ENCODE peak calls at places on chromosomes 13 and 19, in four cellular contexts. E is GM12892, A is esophagus squamous epithelium, K is ovary. G is an unnamed sample.

GRCh38 chr19:11598746-11599145 is 1.5 kb downstream of the ZNF627 start:
- DNase-seq in K (no peak), A (no peak), E (no peak), G (no peak)

GRCh38 chr19:33775731-33776487 is 20.8 kb upstream of the KCTD15 start:
- DNase-seq in E (no peak), A (no peak), K (no peak), G (no peak)

GRCh38 chr13:23271331-23271730 is 90.6 kb downstream of the SGCG start:
- DNase-seq in K (no peak), E (no peak), A (no peak), G (no peak)

GRCh38 chr13:51297556-51297955 is 41.9 kb upstream of the SERPINE3 start:
- DNase-seq in K (no peak), A (no peak), E (no peak), G (no peak)

GRCh38 chr13:101919541-101920306 is 467.2 kb downstream of the ITGBL1 start:
- DNase-seq in E (no peak), A (no peak), K (no peak), G (no peak)

GRCh38 chr13:40330950-40331349 is 335.5 kb downstream of the FOXO1 start:
- DNase-seq in K (no peak), E (no peak), A (no peak), G (no peak)

GRCh38 chr13:22265563-22265962 is 594.7 kb downstream of the FGF9 start:
- DNase-seq in K (no peak), E (no peak), A (no peak), G (no peak)

GRCh38 chr13:42762917-42763316 is 18.5 kb upstream of the FAM216B start:
- DNase-seq in A (no peak), K (no peak), E (no peak), G (no peak)

GRCh38 chr13:110676511-110677204 is 29.3 kb downstream of the CARS2 start:
- DNase-seq in A (no peak), E (peak; percentile 54), K (no peak), G (no peak)

GRCh38 chr13:111423168-111423785 is 102.8 kb downstream of the TEX29 start:
- DNase-seq in K (no peak), A (no peak), E (no peak), G (no peak)

GRCh38 chr19:10368101-10368803 is 12.1 kb downstream of the TYK2 start:
- DNase-seq in K (no peak), A (no peak), E (no peak), G (no peak)

GRCh38 chr13:28707629-28708427 is 10.9 kb downstream of the SLC46A3 start:
- DNase-seq in K (no peak), E (no peak), A (no peak), G (no peak)

GRCh38 chr13:112202966-112203365 is 136.0 kb downstream of the SOX1 start:
- DNase-seq in K (no peak), E (no peak), A (no peak), G (no peak)

DNA sequence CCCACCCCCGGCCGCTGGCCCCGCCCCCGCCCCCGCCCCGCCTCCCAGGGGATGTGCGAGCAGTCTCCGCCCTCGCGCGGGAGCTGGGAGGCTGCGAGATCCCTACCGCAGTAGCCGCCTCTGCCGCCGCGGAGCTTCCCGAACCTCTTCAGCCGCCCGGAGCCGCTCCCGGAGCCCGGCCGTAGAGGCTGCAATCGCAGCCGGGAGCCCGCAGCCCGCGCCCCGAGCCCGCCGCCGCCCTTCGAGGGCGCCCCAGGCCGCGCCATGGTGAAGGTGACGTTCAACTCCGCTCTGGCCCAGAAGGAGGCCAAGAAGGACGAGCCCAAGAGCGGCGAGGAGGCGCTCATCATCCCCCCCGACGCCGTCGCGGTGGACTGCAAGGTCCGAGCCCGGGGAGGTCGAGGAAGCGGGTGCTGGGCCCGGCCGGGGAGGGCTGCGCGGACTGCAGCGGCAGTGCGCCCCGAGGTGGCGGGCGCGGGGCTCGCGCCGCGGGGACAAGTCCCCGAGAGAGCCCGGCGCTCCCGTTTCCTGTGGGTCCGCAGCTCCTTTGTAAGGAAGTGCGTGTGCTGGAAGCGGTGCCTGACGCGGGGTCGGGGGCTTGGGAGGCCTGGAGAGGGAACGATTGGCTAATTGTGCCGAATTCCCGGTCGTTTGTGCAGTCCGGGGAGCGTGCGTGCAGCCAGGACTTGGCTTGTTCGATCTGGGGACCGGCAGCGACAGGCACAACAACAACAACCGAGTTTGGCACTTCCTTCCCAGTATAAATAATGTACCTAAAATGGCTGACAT is at the start of gene ITM2B:
- DNase-seq in A (peak; percentile 15), K (peak; percentile 90), E (peak; percentile 54), G (peak; percentile 95)
- TF ChIP-seq POLR2A in A (peak; percentile 87), K (peak; percentile 76), E (no peak), G (peak; percentile 71)

DNA sequence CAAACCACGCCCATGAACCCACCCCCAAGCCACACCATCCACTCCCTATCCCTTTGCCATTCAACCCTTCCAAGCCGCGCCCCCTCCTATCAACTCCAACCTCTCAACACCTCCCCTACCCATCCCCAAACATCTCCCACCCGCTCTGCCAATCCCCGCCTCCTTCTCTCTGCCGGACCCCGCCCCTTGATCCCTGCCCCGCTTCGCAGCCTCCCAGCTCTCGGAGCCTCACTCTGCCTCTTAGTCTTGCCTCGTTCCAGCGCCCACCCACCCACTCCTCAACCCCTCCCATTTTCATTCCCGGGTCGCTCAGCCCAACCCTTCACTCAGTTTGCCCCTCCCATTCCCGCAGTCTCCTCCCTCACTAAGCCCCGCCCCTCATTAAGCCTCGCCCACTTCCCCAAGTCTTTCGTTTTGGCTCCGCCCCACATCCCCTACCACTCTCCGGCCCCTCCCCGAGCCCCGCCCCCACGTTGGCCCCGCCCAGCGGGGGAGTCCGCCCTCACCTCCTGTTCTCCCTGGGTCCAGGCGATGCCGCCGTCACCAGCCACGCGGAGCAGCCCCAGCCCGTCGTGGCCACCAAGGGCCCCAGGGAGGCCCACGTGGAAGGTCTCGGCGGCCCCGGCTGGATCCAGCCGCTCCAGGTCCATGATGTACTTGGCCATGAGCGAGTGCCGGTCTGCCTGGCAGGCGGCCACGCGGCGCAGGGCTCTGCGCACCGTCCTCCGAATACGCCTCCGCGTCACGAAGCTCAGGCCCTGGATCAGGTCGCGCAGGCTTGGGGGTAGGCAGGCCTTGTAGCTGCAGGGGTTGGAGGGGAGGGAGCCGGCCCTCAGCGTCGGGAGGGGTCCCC is 5.7 kb downstream of the JAK3 start:
- DNase-seq in E (no peak), K (peak; percentile 99), A (no peak), G (peak; percentile 53)
- TF ChIP-seq POLR2A in E (no peak), K (peak; percentile 94), A (no peak), G (no peak)

GRCh38 chr13:33109801-33110200 is 93.6 kb downstream of the KL start:
- DNase-seq in K (no peak), E (no peak), A (no peak), G (no peak)
- TF ChIP-seq POLR2A in K (no peak), E (peak; percentile 44), A (no peak), G (no peak)

GRCh38 chr19:16088351-16088984 is 12.2 kb downstream of the TPM4 start:
- DNase-seq in A (no peak), K (no peak), E (no peak), G (no peak)

GRCh38 chr19:16085115-16085514 is 8.8 kb downstream of the TPM4 start:
- DNase-seq in A (no peak), K (no peak), E (no peak), G (no peak)

GRCh38 chr19:16084067-16084685 is 7.9 kb downstream of the TPM4 start:
- DNase-seq in K (no peak), A (no peak), E (no peak), G (no peak)

GRCh38 chr19:16088985-16089846 is 12.9 kb downstream of the TPM4 start:
- DNase-seq in E (no peak), A (no peak), K (no peak), G (no peak)

GRCh38 chr19:16087940-16088339 is 11.6 kb downstream of the TPM4 start:
- DNase-seq in E (no peak), K (no peak), A (no peak), G (no peak)
- TF ChIP-seq POLR2A in E (peak; percentile 74), K (no peak), A (no peak), G (no peak)

DNA sequence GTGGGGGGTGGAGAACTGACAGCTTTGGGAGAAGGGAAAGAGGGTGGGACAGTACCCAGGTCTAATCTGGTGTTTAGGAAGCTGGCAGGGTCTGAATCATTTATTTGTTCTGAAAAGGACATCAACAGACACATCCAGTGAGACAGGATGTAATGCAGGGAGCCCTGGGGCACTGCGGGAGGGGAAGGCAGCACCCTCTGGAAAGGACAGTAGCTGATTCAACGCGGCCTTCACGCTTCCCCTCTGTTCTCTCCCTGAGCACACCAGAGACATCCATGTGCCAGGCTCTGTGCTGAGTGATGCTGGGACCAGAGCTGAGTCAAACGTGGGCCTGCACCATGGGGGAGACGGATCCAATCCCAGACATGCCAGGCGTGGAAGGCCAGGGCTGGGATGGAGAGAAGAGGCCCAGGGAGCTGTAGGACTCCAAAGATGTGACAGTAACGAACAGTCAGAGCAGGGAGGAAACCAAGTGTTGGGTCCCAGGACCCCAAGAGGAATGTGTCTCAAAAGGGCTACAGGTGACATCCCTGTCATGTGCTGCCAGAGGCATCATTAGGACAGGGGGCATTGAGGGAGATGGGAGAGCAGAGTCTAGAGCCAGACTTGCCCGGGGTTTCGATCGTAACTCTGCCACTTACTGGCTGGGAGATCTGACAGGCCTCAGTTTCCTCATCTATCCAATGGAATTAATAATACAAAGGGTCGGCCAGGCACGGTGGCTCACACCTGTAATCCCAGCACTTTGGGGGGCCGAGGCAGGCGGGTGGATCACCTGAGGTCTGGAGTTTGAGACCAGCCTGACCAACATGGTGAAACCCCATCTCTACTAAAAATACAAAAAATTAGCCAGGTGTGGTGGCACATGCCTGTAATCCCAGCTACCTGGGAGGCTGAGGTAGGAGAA is 1.7 kb downstream of the ETFB start:
- DNase-seq in A (no peak), K (no peak), E (no peak), G (no peak)
- TF ChIP-seq POLR2A in A (no peak), K (no peak), E (no peak), G (no peak)

GRCh38 chr19:41872775-41873647 is 4.1 kb upstream of the CD79A start:
- DNase-seq in A (no peak), K (peak; percentile 59), E (no peak), G (no peak)
- TF ChIP-seq POLR2A in A (no peak), K (no peak), E (peak; percentile 42), G (no peak)

G was measured in lower leg skin.